ENCODE peak calls at places on chromosomes 3 and 15, in four cellular contexts. G, K, D and Y are unnamed samples.

GRCh38 chr3:155978324-155978723 is 107.9 kb downstream of the GMPS start:
- DNase-seq in G (no peak), K (no peak), D (no peak), Y (no peak)

GRCh38 chr3:5505163-5505562 is 317.7 kb downstream of the EDEM1 start:
- DNase-seq in G (no peak), K (no peak), D (no peak), Y (no peak)

GRCh38 chr15:64314456-64314855 is 41.5 kb downstream of the CSNK1G1 start:
- DNase-seq in G (no peak), K (no peak), D (no peak), Y (no peak)

GRCh38 chr15:88604972-88605506 is 16.1 kb upstream of the AEN start:
- DNase-seq in G (no peak), K (no peak), D (no peak), Y (peak)

GRCh38 chr3:42572278-42572677 is 9.5 kb downstream of the SEC22C start:
- DNase-seq in G (peak), K (peak), D (no peak), Y (peak)

GRCh38 chr3:110164632-110165240 is 827.4 kb upstream of the DPPA4 start:
- DNase-seq in G (no peak), K (no peak), D (no peak), Y (no peak)

GRCh38 chr15:58383876-58384275 is 47.9 kb upstream of the LIPC start:
- DNase-seq in G (no peak), K (peak), D (no peak), Y (no peak)

GRCh38 chr3:14253022-14253761 is 74.6 kb downstream of the LSM3 start:
- DNase-seq in G (peak), K (peak), D (no peak), Y (no peak)

GRCh38 chr3:158434412-158435038 is 136.5 kb upstream of the MLF1 start:
- DNase-seq in G (peak), K (peak), D (peak), Y (peak)

GRCh38 chr3:157127831-157128767 is 31.8 kb downstream of the CCNL1 start:
- DNase-seq in G (peak), K (peak), D (no peak), Y (no peak)

GRCh38 chr3:151918253-151919029 is 45.0 kb downstream of the SUCNR1 start:
- DNase-seq in G (peak), K (peak), D (peak), Y (peak)

GRCh38 chr3:108008931-108009635 is 81.7 kb downstream of the CD47 start:
- DNase-seq in G (no peak), K (no peak), D (no peak), Y (no peak)

GRCh38 chr3:66010348-66011097 is 28.2 kb downstream of the MAGI1 start:
- DNase-seq in G (peak), K (no peak), D (no peak), Y (no peak)

GRCh38 chr3:127350172-127351050 is 62.6 kb upstream of the PRR20G start:
- DNase-seq in G (no peak), K (no peak), D (no peak), Y (no peak)

GRCh38 chr3:50268703-50269451 is at the start of gene SEMA3B:
- DNase-seq in G (peak), K (no peak), D (no peak), Y (no peak)

GRCh38 chr3:185688808-185689207 is 102.7 kb downstream of the SENP2 start:
- DNase-seq in G (peak), K (peak), D (no peak), Y (peak)

GRCh38 chr3:62587169-62587568 is 213.8 kb upstream of the FEZF2 start:
- DNase-seq in G (no peak), K (no peak), D (no peak), Y (no peak)

GRCh38 chr3:134294302-134294925 is 43.8 kb upstream of the RYK start:
- DNase-seq in G (no peak), K (no peak), D (peak), Y (no peak)

GRCh38 chr3:143060906-143061305 is 58.7 kb upstream of the CHST2 start:
- DNase-seq in G (no peak), K (no peak), D (peak), Y (no peak)

GRCh38 chr3:151593923-151594322 is 133.1 kb upstream of the IGSF10 start:
- DNase-seq in G (no peak), K (no peak), D (no peak), Y (no peak)

GRCh38 chr3:64342940-64343691 is 117.8 kb upstream of the PRICKLE2 start:
- DNase-seq in G (peak), K (no peak), D (no peak), Y (peak)

GRCh38 chr3:113912551-113913246 is 35.1 kb upstream of the ZDHHC23 start:
- DNase-seq in G (peak), K (peak), D (peak), Y (peak)

GRCh38 chr3:48403533-48404439 is 26.1 kb downstream of the PLXNB1 start:
- DNase-seq in G (no peak), K (no peak), D (no peak), Y (peak)

DNA sequence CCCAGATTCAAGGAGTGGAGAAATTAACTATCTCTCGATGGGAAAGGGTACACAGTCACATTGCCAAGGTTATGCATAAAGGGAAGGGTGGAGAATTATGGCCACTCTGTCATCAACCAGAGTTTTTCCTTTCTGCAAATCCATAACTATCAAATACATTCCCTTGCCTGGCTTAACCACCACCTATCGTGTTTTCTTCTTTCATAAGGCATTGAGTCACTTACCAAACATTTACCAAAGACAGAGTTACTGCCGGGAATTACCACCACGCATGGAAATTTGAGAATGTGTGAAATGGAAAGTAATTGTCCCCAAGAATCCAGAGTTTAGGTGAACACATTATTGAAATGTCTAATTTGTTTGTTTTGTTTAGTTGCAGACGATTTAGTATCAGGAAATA is 134.3 kb upstream of the LRRN1 start:
- DNase-seq in G (no peak), K (no peak), D (no peak), Y (no peak)
- TF ChIP-seq ZBTB33 in G (no peak), K (no peak), D (no peak), Y (no peak)

GRCh38 chr3:132134611-132135010 is 99.8 kb upstream of the CPNE4 start:
- DNase-seq in G (no peak), K (no peak), D (no peak), Y (no peak)

GRCh38 chr3:132136334-132136716 is 101.5 kb upstream of the CPNE4 start:
- DNase-seq in G (no peak), K (no peak), D (no peak), Y (no peak)

GRCh38 chr3:132135628-132136333 is 101.0 kb upstream of the CPNE4 start:
- DNase-seq in G (peak), K (no peak), D (no peak), Y (peak)
- TF ChIP-seq JUND in G (no peak), K (no peak), D (no peak), Y (peak)

DNA sequence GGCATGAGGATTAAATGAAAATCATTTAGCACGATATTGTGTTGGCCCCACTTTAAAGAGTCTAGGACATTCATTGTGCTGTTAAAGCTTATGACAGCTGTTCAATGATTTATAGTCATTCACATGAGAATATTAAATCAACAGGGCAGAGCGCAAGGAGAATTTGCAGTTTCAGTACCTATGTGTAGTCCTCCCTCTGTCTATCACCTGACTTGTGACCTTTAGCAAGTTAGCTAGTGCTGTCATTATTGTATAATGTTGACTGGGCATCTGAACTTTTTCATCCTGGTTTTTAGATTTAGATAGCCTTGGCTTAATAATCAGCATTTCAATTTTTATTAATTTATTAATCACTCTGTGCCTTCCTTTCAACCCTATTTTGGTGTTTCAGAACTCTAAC is 46.6 kb downstream of the BLM start:
- DNase-seq in G (no peak), K (no peak), D (no peak), Y (no peak)
- TF ChIP-seq ZBTB33 in G (no peak), K (no peak), D (no peak), Y (no peak)

GRCh38 chr3:187739561-187740445 is 5.5 kb downstream of the BCL6 start:
- DNase-seq in G (no peak), K (peak), D (no peak), Y (peak)
- TF ChIP-seq JUND in G (no peak), K (no peak), D (no peak), Y (peak)

DNA sequence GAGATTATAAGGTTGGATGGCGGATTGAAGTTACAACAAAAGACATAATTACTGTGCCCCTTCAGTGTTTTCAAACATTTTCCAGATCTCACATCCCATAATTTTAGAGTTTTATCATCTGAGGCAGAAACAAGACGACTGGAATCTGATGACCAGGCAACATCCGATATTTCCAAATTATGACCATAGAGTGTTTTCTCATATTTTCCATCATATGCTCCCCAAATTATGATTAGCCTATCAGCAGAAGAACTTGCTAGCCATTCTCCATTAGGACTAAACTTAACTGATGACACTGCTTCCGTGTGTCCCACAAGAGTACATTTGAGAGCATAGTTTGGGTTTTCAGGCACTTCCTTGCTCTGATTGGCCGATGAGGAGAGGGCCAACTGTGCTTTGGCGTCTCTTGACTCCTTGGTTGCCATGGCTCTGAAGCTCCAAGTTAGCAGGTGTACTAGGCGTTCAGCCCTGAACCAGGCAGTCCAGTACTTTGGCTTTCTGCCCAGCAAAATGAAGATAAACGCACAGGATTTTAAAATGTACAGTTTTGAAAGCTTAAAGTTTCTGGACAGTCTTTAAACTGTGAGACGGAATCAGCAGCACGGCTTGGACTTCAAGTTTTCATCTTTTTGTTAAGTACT is 638 bp downstream of the WDR5B start:
- DNase-seq in G (peak), K (peak), D (peak), Y (peak)
- TF ChIP-seq ZBTB33 in G (no peak), K (no peak), D (no peak), Y (no peak)